ENCODE peak calls at places on chromosomes 1 and 21, in nine cellular contexts. M, V, J, Y, K, C, R, P and Z are unnamed samples.

GRCh38 chr1:9149837-9150581 is 21.1 kb upstream of the GPR157 start:
- DNase-seq in M (no peak), V (no peak), J (no peak), Y (no peak), K (no peak), C (no peak), R (no peak), P (no peak), Z (no peak)

GRCh38 chr1:230166366-230167132 is 99.5 kb downstream of the GALNT2 start:
- DNase-seq in M (no peak), V (no peak), J (no peak), Y (no peak), K (no peak), C (no peak), R (no peak), P (no peak), Z (no peak)

GRCh38 chr1:84000954-84001495 is 2.1 kb upstream of the TTLL7 start:
- DNase-seq in M (no peak), V (no peak), J (no peak), Y (no peak), K (no peak), C (no peak), R (no peak), P (no peak), Z (no peak)

GRCh38 chr1:192477630-192478029 is 97.9 kb upstream of the RGS1 start:
- DNase-seq in M (no peak), V (no peak), J (peak), Y (no peak), K (no peak), C (peak), R (no peak), P (peak), Z (no peak)

GRCh38 chr1:232393010-232393833 is 236.7 kb downstream of the SIPA1L2 start:
- DNase-seq in M (no peak), V (no peak), J (no peak), Y (no peak), K (no peak), C (no peak), R (no peak), P (no peak), Z (no peak)

GRCh38 chr21:45995686-45996179 is 14.2 kb downstream of the COL6A1 start:
- DNase-seq in M (peak), V (peak), J (no peak), Y (peak), K (peak), C (no peak), R (no peak), P (no peak), Z (no peak)

GRCh38 chr1:23922321-23922943 is 9.3 kb upstream of the CNR2 start:
- DNase-seq in M (no peak), V (no peak), J (no peak), Y (no peak), K (no peak), C (no peak), R (no peak), P (no peak), Z (no peak)

GRCh38 chr1:9589144-9589718 is 520 bp downstream of the TMEM201 start:
- DNase-seq in M (peak), V (no peak), J (no peak), Y (peak), K (no peak), C (no peak), R (peak), P (no peak), Z (peak)

GRCh38 chr1:167602840-167603239 is 27.2 kb upstream of the RCSD1 start:
- DNase-seq in M (no peak), V (no peak), J (no peak), Y (peak), K (no peak), C (no peak), R (no peak), P (no peak), Z (no peak)

GRCh38 chr1:90370696-90371095 is 346.4 kb downstream of the BARHL2 start:
- DNase-seq in M (no peak), V (no peak), J (no peak), Y (no peak), K (no peak), C (no peak), R (no peak), P (no peak), Z (no peak)

GRCh38 chr1:72115290-72115689 is 167.0 kb downstream of the NEGR1 start:
- DNase-seq in M (no peak), V (no peak), J (no peak), Y (no peak), K (no peak), C (no peak), R (no peak), P (no peak), Z (no peak)

DNA sequence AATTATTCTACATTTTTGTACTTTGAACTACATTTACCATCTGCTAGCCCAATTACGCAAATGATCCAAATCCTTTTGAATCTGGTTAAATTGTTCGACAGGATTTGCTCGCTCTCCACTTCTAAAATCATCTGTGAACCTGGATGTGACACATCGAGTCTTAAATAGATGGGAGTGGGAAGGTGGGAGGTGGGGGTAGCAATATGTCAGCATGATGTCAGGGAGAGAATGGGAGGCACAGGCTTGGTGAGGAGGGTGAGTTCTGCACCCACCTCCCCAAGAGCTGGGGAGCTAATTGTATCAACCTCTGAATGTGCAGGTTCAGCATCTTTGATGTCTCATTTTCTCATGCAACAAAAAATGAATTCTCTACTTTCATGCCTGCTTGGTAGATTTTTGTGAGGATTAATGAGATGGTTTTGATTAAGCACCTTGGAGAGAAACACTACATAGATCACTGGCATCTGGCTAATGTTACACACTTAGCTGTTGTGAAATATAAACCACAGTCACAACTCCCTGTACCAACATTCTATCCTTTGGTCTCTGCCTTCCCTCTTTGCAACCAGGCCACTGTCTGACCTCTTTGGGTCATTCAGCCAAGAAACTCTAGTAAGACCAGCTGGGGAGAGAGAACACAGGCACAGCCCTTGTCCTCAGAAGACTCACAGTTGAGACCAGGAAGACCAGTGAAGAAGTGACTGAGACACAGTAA is 165.1 kb downstream of the DAB1 start:
- DNase-seq in M (no peak), V (no peak), J (no peak), Y (no peak), K (no peak), C (no peak), R (no peak), P (no peak), Z (no peak)
- TF ChIP-seq POLR2AphosphoS5 in M (peak), V (no peak), J (no peak), Y (no peak), K (peak), C (no peak), R (no peak), P (no peak), Z (no peak)

DNA sequence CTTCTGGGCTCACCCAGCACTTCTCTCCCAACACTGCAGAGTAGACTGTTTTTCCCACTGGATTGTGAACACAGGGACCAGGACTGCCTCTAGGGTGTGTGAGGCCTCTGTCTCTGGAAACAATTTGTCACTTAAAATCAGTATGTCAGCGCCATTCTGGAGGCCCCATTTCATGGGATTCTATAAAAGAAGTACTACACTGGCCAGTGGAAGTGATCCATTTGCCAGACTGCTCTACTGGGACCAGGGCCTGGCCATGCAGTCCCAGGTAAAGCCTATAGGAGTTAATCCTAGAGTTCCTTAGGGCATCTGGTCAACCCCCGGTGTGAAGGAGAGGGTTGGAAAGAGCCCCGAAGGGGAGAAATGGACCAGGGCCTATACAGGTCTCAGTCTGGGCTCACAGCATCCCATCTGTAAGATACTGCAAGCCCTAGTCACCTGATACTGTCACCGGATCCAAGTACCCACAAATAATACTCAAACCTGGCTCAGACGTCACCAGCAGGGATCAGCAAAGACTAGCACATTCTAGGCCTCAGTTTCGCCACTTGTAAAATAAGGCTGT is 245.0 kb downstream of the FOXD2 start:
- DNase-seq in M (peak), V (no peak), J (no peak), Y (peak), K (peak), C (no peak), R (no peak), P (no peak), Z (no peak)
- TF ChIP-seq POLR2AphosphoS5 in M (no peak), V (no peak), J (no peak), Y (no peak), K (no peak), C (no peak), R (no peak), P (no peak), Z (no peak)

GRCh38 chr1:38990401-38990745 is 703 bp upstream of the AKIRIN1 start:
- DNase-seq in M (no peak), V (no peak), J (no peak), Y (no peak), K (no peak), C (no peak), R (no peak), P (no peak), Z (no peak)

GRCh38 chr1:38992450-38993111 is 1.5 kb downstream of the AKIRIN1 start:
- DNase-seq in M (no peak), V (no peak), J (no peak), Y (no peak), K (no peak), C (peak), R (no peak), P (peak), Z (no peak)

GRCh38 chr1:38990746-38991637 is at the start of gene AKIRIN1:
- DNase-seq in M (peak), V (peak), J (peak), Y (peak), K (peak), C (peak), R (peak), P (peak), Z (peak)

GRCh38 chr1:38989979-38990378 is 1.1 kb upstream of the AKIRIN1 start:
- DNase-seq in M (no peak), V (no peak), J (no peak), Y (no peak), K (no peak), C (no peak), R (no peak), P (no peak), Z (no peak)

GRCh38 chr1:38991638-38992449 is 768 bp downstream of the AKIRIN1 start:
- DNase-seq in M (peak), V (peak), J (peak), Y (peak), K (peak), C (no peak), R (no peak), P (no peak), Z (no peak)
- TF ChIP-seq POLR2AphosphoS5 in M (no peak), V (no peak), J (peak), Y (no peak), K (no peak), C (no peak), R (no peak), P (no peak), Z (no peak)

GRCh38 chr1:174874337-174875053 is 125.3 kb upstream of the CACYBP start:
- DNase-seq in M (peak), V (no peak), J (peak), Y (no peak), K (no peak), C (peak), R (no peak), P (no peak), Z (no peak)
- TF ChIP-seq POLR2AphosphoS5 in M (no peak), V (no peak), J (peak), Y (no peak), K (no peak), C (no peak), R (no peak), P (no peak), Z (no peak)

DNA sequence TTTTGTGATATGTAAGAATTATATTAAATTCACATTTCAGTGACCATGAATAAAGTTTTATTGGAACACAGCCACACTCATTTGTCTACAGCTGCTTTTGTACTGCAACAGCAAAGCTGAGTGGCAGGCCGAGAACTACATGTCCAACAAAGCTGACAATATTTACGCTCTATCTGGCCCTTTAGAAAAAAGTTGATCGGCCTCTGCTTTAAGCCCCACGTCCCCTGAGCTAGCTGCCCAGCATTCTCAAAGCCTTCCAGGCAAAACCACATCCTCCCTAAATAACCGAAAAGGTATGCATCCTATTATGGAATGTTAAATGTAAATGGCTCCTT is 8.6 kb downstream of the SLC2A1 start:
- DNase-seq in M (no peak), V (no peak), J (no peak), Y (no peak), K (no peak), C (no peak), R (no peak), P (no peak), Z (no peak)
- TF ChIP-seq POLR2AphosphoS5 in M (no peak), V (no peak), J (no peak), Y (no peak), K (no peak), C (no peak), R (no peak), P (no peak), Z (no peak)

GRCh38 chr1:30572192-30572591 is 151.2 kb downstream of the MATN1 start:
- DNase-seq in M (no peak), V (no peak), J (no peak), Y (no peak), K (no peak), C (no peak), R (no peak), P (no peak), Z (no peak)
- TF ChIP-seq POLR2AphosphoS5 in M (no peak), V (no peak), J (no peak), Y (no peak), K (no peak), C (no peak), R (no peak), P (no peak), Z (no peak)

GRCh38 chr21:14531927-14532326 is 14.2 kb downstream of the SAMSN1 start:
- DNase-seq in M (no peak), V (no peak), J (no peak), Y (no peak), K (no peak), C (no peak), R (no peak), P (no peak), Z (no peak)

GRCh38 chr21:14527690-14528652 is 18.1 kb downstream of the SAMSN1 start:
- DNase-seq in M (no peak), V (no peak), J (no peak), Y (no peak), K (no peak), C (no peak), R (no peak), P (no peak), Z (peak)

GRCh38 chr21:14528815-14529214 is 17.3 kb downstream of the SAMSN1 start:
- DNase-seq in M (no peak), V (no peak), J (no peak), Y (no peak), K (no peak), C (no peak), R (no peak), P (no peak), Z (no peak)

GRCh38 chr21:14533555-14534400 is 12.3 kb downstream of the SAMSN1 start:
- DNase-seq in M (no peak), V (no peak), J (no peak), Y (no peak), K (no peak), C (peak), R (no peak), P (no peak), Z (no peak)

DNA sequence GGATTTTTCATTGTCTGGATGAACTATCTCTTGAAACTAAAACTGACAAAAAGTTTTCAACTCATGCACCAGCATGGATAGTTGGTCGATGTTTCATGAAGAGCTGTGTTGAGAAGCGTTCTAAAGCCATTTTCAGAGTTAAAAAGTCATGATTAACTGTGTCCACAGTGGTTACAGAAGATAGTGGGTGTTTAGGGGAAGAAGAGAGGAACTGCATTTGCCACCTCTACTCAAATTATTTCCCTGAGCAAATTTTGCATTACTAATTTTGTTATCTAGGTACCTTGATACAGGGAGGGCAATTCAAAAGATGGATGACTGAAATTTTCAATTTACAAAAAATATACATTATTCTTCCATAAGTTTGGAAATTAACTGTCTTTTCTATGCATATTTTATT is 15.5 kb downstream of the SAMSN1 start:
- DNase-seq in M (no peak), V (no peak), J (no peak), Y (no peak), K (no peak), C (no peak), R (no peak), P (no peak), Z (no peak)
- TF ChIP-seq POLR2AphosphoS5 in M (no peak), V (no peak), J (no peak), Y (no peak), K (no peak), C (no peak), R (no peak), P (no peak), Z (no peak)

DNA sequence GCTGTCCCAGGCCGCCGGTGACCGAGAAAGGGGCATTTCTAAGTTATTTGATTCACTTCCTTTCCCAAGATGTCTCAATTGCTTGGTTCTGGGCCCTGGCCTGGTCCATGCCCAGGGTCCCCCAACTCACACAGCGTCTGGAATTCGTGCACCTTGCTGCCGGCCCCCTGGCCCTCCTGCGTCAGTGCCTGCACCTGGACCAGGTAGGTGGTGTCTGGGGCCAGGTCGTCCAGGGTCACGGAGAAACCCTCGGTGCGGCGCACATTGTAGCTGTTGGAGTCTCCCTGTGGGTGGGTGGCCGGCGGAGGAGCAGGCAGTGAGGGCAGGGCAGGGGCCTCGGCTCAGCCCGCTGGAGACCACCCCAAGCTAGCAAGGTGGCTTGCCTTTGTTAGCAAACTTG is 21.0 kb downstream of the EPHA2 start:
- DNase-seq in M (no peak), V (no peak), J (no peak), Y (no peak), K (no peak), C (no peak), R (no peak), P (no peak), Z (no peak)
- TF ChIP-seq POLR2AphosphoS5 in M (no peak), V (no peak), J (no peak), Y (no peak), K (no peak), C (no peak), R (no peak), P (no peak), Z (no peak)

GRCh38 chr1:89310505-89310904 is 37.8 kb upstream of the GBP5 start:
- DNase-seq in M (no peak), V (no peak), J (no peak), Y (no peak), K (no peak), C (peak), R (no peak), P (no peak), Z (no peak)
- TF ChIP-seq POLR2AphosphoS5 in M (no peak), V (no peak), J (no peak), Y (no peak), K (no peak), C (no peak), R (no peak), P (no peak), Z (no peak)